ENCODE peak calls at places on chromosome 3, in four cellular contexts. T is right cardiac atrium, W is heart left ventricle, S is cardiac muscle cell. F is an unnamed sample. For H3K4me1 and H3K27me3, the result is how much of the 10 kb centered on the place peaks cover.

GRCh38 chr3:190533511-190534282 is 19.8 kb downstream of the IL1RAP start:
- DNase-seq in T (peak), W (peak), S (peak), F (no peak)

GRCh38 chr3:76369170-76369569 is 583.8 kb upstream of the ZNF717 start:
- DNase-seq in T (no peak), W (no peak), S (no peak), F (no peak)

GRCh38 chr3:5784656-5785055 is 597.1 kb downstream of the EDEM1 start:
- DNase-seq in T (no peak), W (no peak), S (no peak), F (no peak)

GRCh38 chr3:181716916-181717315 is 5.2 kb downstream of the SOX2 start:
- DNase-seq in T (no peak), W (no peak), S (no peak), F (no peak)

GRCh38 chr3:5226783-5227182 is 39.3 kb downstream of the EDEM1 start:
- DNase-seq in T (no peak), W (no peak), S (peak), F (no peak)

GRCh38 chr3:126445506-126445905 is 30.2 kb downstream of the ZXDC start:
- DNase-seq in T (no peak), W (no peak), S (no peak), F (no peak)

GRCh38 chr3:127744216-127744815 is 71.6 kb downstream of the ABTB1 start:
- DNase-seq in T (no peak), W (no peak), S (no peak), F (no peak)

GRCh38 chr3:24688446-24689148 is 193.9 kb upstream of the THRB start:
- DNase-seq in T (no peak), W (no peak), S (no peak), F (no peak)

GRCh38 chr3:150174179-150174578 is 203.5 kb upstream of the PFN2 start:
- DNase-seq in T (no peak), W (no peak), S (no peak), F (no peak)

GRCh38 chr3:172675371-172676193 is 35.3 kb downstream of the NCEH1 start:
- DNase-seq in T (no peak), W (no peak), S (peak), F (no peak)

GRCh38 chr3:195869413-195870001 is 38.8 kb downstream of the TNK2 start:
- DNase-seq in T (peak), W (no peak), S (no peak), F (no peak)

GRCh38 chr3:36477655-36478054 is 97.4 kb downstream of the STAC start:
- DNase-seq in T (no peak), W (no peak), S (peak), F (no peak)

GRCh38 chr3:40616420-40616819 is 91.7 kb downstream of the ZNF621 start:
- DNase-seq in T (no peak), W (no peak), S (no peak), F (no peak)

GRCh38 chr3:109385442-109386318 is 48.3 kb upstream of the DPPA4 start:
- DNase-seq in T (no peak), W (no peak), S (no peak), F (no peak)

GRCh38 chr3:146177072-146177936 is 16.3 kb upstream of the PLOD2 start:
- DNase-seq in T (no peak), W (no peak), S (no peak), F (no peak)

GRCh38 chr3:194879991-194880939 is 194.6 kb downstream of the FAM43A start:
- DNase-seq in T (peak), W (peak), S (peak), F (no peak)

GRCh38 chr3:78868570-78868969 is 899.2 kb downstream of the ROBO1 start:
- DNase-seq in T (no peak), W (no peak), S (no peak), F (no peak)

GRCh38 chr3:74091204-74091603 is 466.5 kb upstream of the PDZRN3 start:
- DNase-seq in T (no peak), W (no peak), S (no peak), F (no peak)

GRCh38 chr3:152040319-152040718 is 166.9 kb downstream of the SUCNR1 start:
- DNase-seq in T (no peak), W (no peak), S (no peak), F (no peak)

GRCh38 chr3:11582123-11582968 is 61.4 kb downstream of the VGLL4 start:
- DNase-seq in T (peak), W (peak), S (peak), F (no peak)

GRCh38 chr3:134353831-134354611 is 20.2 kb downstream of the AMOTL2 start:
- DNase-seq in T (peak), W (no peak), S (no peak), F (no peak)

GRCh38 chr3:69116897-69117296 is 5.5 kb downstream of the LMOD3 start:
- DNase-seq in T (no peak), W (no peak), S (no peak), F (no peak)

GRCh38 chr3:136211547-136211946 is 15.4 kb upstream of the MSL2 start:
- DNase-seq in T (no peak), W (no peak), S (no peak), F (no peak)

GRCh38 chr3:50655009-50655830 is 19.5 kb upstream of the DOCK3 start:
- DNase-seq in T (no peak), W (no peak), S (no peak), F (no peak)

GRCh38 chr3:101011086-101011485 is 17.9 kb upstream of the ABI3BP start:
- DNase-seq in T (no peak), W (no peak), S (no peak), F (no peak)

GRCh38 chr3:119831022-119831421 is 49.1 kb downstream of the NR1I2 start:
- DNase-seq in T (no peak), W (no peak), S (peak), F (no peak)

GRCh38 chr3:108412351-108412750 is 98.0 kb downstream of the MYH15 start:
- DNase-seq in T (no peak), W (no peak), S (no peak), F (no peak)

GRCh38 chr3:150409527-150410310 is 1.6 kb downstream of the TSC22D2 start:
- DNase-seq in T (peak), W (peak), S (peak), F (peak)

GRCh38 chr3:69142090-69142489 is 19.7 kb upstream of the LMOD3 start:
- DNase-seq in T (no peak), W (no peak), S (peak), F (no peak)

GRCh38 chr3:134352031-134352671 is 22.1 kb downstream of the AMOTL2 start:
- DNase-seq in T (no peak), W (no peak), S (peak), F (no peak)

GRCh38 chr3:24088782-24089181 is 143.7 kb downstream of the NR1D2 start:
- DNase-seq in T (no peak), W (no peak), S (peak), F (peak)

GRCh38 chr3:150327678-150328667 is 80.1 kb upstream of the TSC22D2 start:
- DNase-seq in T (no peak), W (no peak), S (no peak), F (no peak)

GRCh38 chr3:184222521-184222920 is 6.9 kb upstream of the VWA5B2 start:
- DNase-seq in T (no peak), W (no peak), S (no peak), F (no peak)

GRCh38 chr3:168952551-168952950 is 711.0 kb downstream of the MECOM start:
- DNase-seq in T (no peak), W (no peak), S (peak), F (no peak)

GRCh38 chr3:109702252-109702651 is 364.9 kb upstream of the DPPA4 start:
- DNase-seq in T (no peak), W (no peak), S (peak), F (no peak)

GRCh38 chr3:177945999-177946398 is 590.2 kb upstream of the KCNMB2 start:
- DNase-seq in T (no peak), W (no peak), S (no peak), F (no peak)
- H3K27ac ChIP-seq in T (no peak), W (no peak), S (no peak), F (no peak)

GRCh38 chr3:122992138-122992537 is 35.4 kb downstream of the SEMA5B start:
- DNase-seq in T (no peak), W (no peak), S (no peak), F (no peak)
- H3K4me1 ChIP-seq in T (under half), W (half or more), S (under half), F (under half)

GRCh38 chr3:186921578-186921977 is 8.7 kb upstream of the ST6GAL1 start:
- DNase-seq in T (no peak), W (no peak), S (no peak), F (no peak)
- H3K27me3 ChIP-seq in T (under half), W (under half), S (under half), F (under half)

GRCh38 chr3:15317164-15317477 is 15.3 kb downstream of the SH3BP5 start:
- DNase-seq in T (peak), W (peak), S (peak), F (no peak)
- H3K27ac ChIP-seq in T (peak), W (peak), S (no peak), F (no peak)

GRCh38 chr3:45566951-45567411 is 27.6 kb upstream of the LIMD1 start:
- DNase-seq in T (no peak), W (no peak), S (no peak), F (no peak)

GRCh38 chr3:45565341-45565740 is 29.2 kb upstream of the LIMD1 start:
- DNase-seq in T (no peak), W (no peak), S (no peak), F (no peak)

GRCh38 chr3:45566205-45566604 is 28.3 kb upstream of the LIMD1 start:
- DNase-seq in T (no peak), W (no peak), S (no peak), F (no peak)

GRCh38 chr3:45562027-45562426 is 32.5 kb upstream of the LIMD1 start:
- DNase-seq in T (no peak), W (no peak), S (no peak), F (no peak)

DNA sequence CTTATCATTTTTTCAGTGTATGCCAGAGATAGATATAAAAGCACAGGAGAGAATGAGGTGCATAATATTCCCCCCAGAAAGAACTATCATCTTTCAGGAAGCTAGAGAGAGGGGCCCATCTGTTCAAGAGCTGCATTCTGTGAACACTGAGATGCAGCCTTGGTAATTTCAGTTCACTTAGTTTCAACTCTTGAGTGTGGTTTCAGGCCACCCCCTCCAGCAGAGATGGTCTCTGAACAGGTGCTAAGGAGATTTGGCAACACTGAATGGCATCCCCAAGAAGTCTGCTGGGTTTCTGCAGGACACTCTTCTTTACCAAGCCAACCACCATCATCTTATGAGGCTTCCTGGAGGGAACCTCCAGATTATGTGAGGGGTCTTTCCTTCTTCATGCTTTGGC is 30.4 kb upstream of the LIMD1 start:
- DNase-seq in T (no peak), W (no peak), S (no peak), F (no peak)
- H3K4me1 ChIP-seq in T (under half), W (under half), S (under half), F (under half)